ENCODE peak calls at places on chromosomes 2 and 18, in six cellular contexts. Q, Z, P, K, S and H are unnamed samples.

GRCh38 chr2:82481207-82481606 is 1977.9 kb downstream of the SUCLG1 start:
- DNase-seq in Q (no peak), Z (no peak), P (no peak), K (no peak), S (no peak), H (no peak)

GRCh38 chr2:118249531-118249930 is 161.3 kb downstream of the INSIG2 start:
- DNase-seq in Q (peak), Z (no peak), P (no peak), K (peak), S (peak), H (no peak)

GRCh38 chr2:219634951-219635751 is 7.7 kb downstream of the SLC4A3 start:
- DNase-seq in Q (peak), Z (no peak), P (no peak), K (no peak), S (no peak), H (no peak)

GRCh38 chr2:2546046-2546445 is 215.0 kb upstream of the MYT1L start:
- DNase-seq in Q (no peak), Z (no peak), P (no peak), K (no peak), S (no peak), H (no peak)

GRCh38 chr18:715626-716025 is 3.2 kb upstream of the ENOSF1 start:
- DNase-seq in Q (no peak), Z (no peak), P (no peak), K (peak), S (peak), H (no peak)

GRCh38 chr18:13379930-13380665 is 161.5 kb downstream of the LDLRAD4 start:
- DNase-seq in Q (no peak), Z (no peak), P (no peak), K (no peak), S (peak), H (no peak)

GRCh38 chr2:85183481-85183880 is 50.3 kb downstream of the TCF7L1 start:
- DNase-seq in Q (no peak), Z (no peak), P (no peak), K (no peak), S (no peak), H (no peak)

GRCh38 chr18:63074987-63075404 is 244.6 kb downstream of the BCL2 start:
- DNase-seq in Q (peak), Z (peak), P (peak), K (peak), S (peak), H (peak)

GRCh38 chr2:62321370-62321769 is 125.5 kb downstream of the B3GNT2 start:
- DNase-seq in Q (no peak), Z (no peak), P (no peak), K (no peak), S (no peak), H (no peak)

GRCh38 chr2:61763605-61764034 is 90.2 kb downstream of the FAM161A start:
- DNase-seq in Q (no peak), Z (no peak), P (no peak), K (peak), S (peak), H (peak)

GRCh38 chr2:20291106-20291564 is 59.5 kb downstream of the PUM2 start:
- DNase-seq in Q (peak), Z (peak), P (no peak), K (peak), S (peak), H (peak)

GRCh38 chr2:111007757-111008688 is 112.7 kb upstream of the BCL2L11 start:
- DNase-seq in Q (no peak), Z (no peak), P (no peak), K (no peak), S (no peak), H (no peak)

GRCh38 chr2:43228782-43229659 is 2.6 kb upstream of the ZFP36L2 start:
- DNase-seq in Q (no peak), Z (no peak), P (no peak), K (peak), S (peak), H (no peak)

GRCh38 chr2:6824962-6825361 is 40.7 kb downstream of the CMPK2 start:
- DNase-seq in Q (no peak), Z (no peak), P (no peak), K (peak), S (peak), H (no peak)

GRCh38 chr18:21636769-21637168 is 24.7 kb downstream of the SNRPD1 start:
- DNase-seq in Q (no peak), Z (no peak), P (no peak), K (no peak), S (no peak), H (no peak)

GRCh38 chr18:72208920-72209676 is 335.0 kb downstream of the CBLN2 start:
- DNase-seq in Q (no peak), Z (no peak), P (no peak), K (no peak), S (no peak), H (no peak)

GRCh38 chr2:112150851-112151250 is 12.7 kb downstream of the FBLN7 start:
- DNase-seq in Q (no peak), Z (peak), P (no peak), K (no peak), S (no peak), H (no peak)

GRCh38 chr18:47696870-47697269 is 233.6 kb downstream of the SMAD2 start:
- DNase-seq in Q (no peak), Z (no peak), P (no peak), K (no peak), S (no peak), H (no peak)

GRCh38 chr18:68219274-68219673 is 495.6 kb downstream of the TMX3 start:
- DNase-seq in Q (no peak), Z (no peak), P (no peak), K (no peak), S (no peak), H (no peak)

GRCh38 chr18:73564073-73564472 is 583.6 kb downstream of the FBXO15 start:
- DNase-seq in Q (no peak), Z (no peak), P (no peak), K (peak), S (peak), H (no peak)

GRCh38 chr18:9742588-9743131 is 34.6 kb downstream of the RAB31 start:
- DNase-seq in Q (no peak), Z (no peak), P (no peak), K (peak), S (peak), H (no peak)

GRCh38 chr2:8408560-8409460 is 273.0 kb upstream of the ID2 start:
- DNase-seq in Q (peak), Z (no peak), P (peak), K (no peak), S (no peak), H (no peak)

GRCh38 chr2:113762377-113763118 is 6.1 kb upstream of the SLC35F5 start:
- DNase-seq in Q (no peak), Z (no peak), P (no peak), K (peak), S (peak), H (no peak)

GRCh38 chr18:76130845-76131244 is 364.2 kb downstream of the ZNF516 start:
- DNase-seq in Q (no peak), Z (no peak), P (no peak), K (no peak), S (no peak), H (no peak)

GRCh38 chr2:120769076-120769786 is 33.6 kb downstream of the GLI2 start:
- DNase-seq in Q (no peak), Z (no peak), P (no peak), K (no peak), S (no peak), H (peak)

GRCh38 chr2:47334356-47335136 is 68.4 kb upstream of the MSH2 start:
- DNase-seq in Q (no peak), Z (no peak), P (no peak), K (no peak), S (no peak), H (no peak)

GRCh38 chr2:132608222-132608795 is 61.7 kb downstream of the LYPD1 start:
- DNase-seq in Q (no peak), Z (no peak), P (no peak), K (no peak), S (no peak), H (no peak)

GRCh38 chr2:180520816-180521595 is 459.4 kb upstream of the UBE2E3 start:
- DNase-seq in Q (no peak), Z (no peak), P (no peak), K (no peak), S (peak), H (no peak)

GRCh38 chr18:58847383-58848071 is 17.1 kb upstream of the ZNF532 start:
- DNase-seq in Q (no peak), Z (no peak), P (no peak), K (no peak), S (peak), H (peak)

GRCh38 chr2:64913357-64913869 is 75.8 kb upstream of the SLC1A4 start:
- DNase-seq in Q (no peak), Z (no peak), P (peak), K (no peak), S (no peak), H (peak)
- TF ChIP-seq CTCF in Q (peak), Z (no peak), P (peak), K (no peak), S (no peak), H (peak)

DNA sequence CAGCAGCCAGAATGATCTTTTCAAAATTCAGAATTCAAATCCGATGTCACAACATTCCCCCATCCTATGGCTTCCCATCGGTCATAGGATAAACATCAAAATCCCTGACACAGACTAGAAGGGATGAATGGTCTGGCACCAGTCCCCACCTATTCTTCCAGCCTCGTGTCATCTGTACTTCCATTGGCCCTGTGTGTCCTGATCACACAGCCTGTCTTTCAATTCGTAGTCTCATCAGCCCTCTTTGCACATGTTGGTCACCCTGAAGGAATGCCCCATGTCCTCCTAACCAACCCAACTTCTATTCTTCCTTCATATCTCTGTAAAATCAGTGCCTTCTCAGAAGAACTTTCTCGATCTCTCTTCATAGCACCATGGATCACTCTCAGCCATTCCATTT is 157.2 kb downstream of the NEB start:
- DNase-seq in Q (no peak), Z (no peak), P (no peak), K (no peak), S (no peak), H (no peak)
- TF ChIP-seq CTCF in Q (no peak), Z (no peak), P (no peak), K (no peak), S (no peak), H (no peak)

DNA sequence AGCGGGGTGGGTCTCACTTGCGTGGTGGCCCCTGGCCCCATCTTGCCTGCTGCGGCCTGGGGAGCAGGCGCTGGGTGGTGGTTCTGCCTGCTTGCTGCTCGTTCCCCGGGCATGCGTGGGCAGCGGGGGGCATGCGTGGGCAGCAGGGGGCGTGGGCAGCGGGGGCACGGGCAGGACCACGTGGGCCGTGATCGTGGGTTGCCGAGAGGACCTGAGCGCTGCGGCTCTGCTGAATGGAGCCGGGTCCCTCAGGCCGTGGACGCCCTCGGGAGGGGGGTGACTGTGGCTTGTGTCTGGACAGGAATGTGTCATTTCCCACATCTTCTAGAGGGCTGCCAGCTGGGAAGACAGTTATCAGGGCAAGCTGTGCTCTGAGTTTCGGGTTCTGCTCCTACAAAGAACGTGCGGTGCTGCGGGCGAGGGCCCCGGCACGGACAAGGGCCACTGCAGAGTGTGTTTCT is 8.3 kb upstream of the GAL3ST2 start:
- DNase-seq in Q (no peak), Z (no peak), P (no peak), K (no peak), S (no peak), H (no peak)
- TF ChIP-seq CTCF in Q (no peak), Z (no peak), P (no peak), K (no peak), S (no peak), H (no peak)

DNA sequence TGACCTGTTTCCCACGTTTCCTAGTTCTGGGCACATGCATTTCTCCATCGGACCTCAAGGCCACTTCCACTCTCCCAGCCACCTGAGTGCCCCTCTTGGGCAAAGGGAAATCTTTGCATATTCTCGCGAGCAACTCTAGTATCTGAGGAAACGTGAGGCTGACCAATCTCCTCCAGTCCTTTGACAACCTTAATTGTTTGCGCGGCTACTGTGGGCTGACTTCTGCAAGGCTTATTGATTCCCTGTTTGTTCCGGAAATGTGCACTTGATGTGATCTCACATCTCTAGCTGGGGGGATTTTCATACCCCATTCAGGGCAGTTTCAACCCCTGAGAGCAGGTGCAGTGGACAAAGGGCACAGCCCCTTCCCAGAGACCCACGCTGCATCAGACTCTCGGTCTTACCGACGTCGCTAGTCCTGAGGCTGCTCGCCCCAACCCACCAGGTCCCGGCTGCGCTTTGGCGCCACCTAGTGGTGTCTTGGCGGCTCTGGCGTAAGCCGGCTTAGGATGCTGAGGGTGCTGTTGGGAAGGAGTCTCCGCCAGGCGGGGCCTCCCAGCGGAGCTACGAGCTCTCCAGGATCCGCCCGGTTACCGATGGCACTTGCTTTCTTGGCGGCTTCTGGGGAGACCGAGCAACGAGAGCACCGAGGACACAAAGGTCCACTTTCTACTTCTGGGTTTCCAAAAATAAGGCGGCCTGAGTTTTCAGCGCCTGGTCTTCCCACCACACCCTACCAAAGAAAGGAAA is 24.8 kb upstream of the SPR start:
- DNase-seq in Q (peak), Z (peak), P (peak), K (peak), S (peak), H (peak)
- TF ChIP-seq CTCF in Q (peak), Z (peak), P (peak), K (peak), S (peak), H (peak)

DNA sequence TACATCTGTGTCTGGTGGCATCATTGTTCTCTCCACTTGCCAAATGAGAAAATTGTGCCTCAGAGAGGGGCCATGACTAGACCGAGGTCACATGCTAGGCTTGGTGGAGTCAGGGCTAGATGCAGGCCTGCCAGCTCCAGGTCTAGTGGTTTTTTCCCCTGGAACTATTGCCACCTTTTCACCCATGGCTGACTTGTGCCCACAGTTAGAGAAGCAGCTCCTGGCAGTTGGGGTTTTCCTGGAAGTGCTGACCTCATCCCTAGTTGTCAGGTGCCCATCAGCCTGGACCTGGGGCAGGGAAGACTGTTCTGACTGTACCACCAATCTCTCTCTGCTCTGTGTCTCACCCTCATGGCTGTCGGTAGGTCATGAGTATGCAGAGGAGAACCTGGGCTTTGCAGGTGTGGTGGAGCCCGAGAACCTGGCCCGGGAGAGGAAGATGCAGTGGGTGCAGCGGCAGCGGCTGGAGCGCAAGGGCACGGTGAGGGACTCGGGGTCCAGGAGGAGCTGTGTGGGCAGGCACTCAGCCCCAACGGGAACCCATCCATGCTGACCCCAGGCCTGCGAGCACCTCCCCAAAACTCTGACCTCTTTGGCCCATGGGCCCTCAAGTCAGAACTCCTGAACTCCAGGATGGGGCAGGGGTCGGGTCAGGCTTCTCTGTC is 12.4 kb upstream of the CATIP start:
- DNase-seq in Q (no peak), Z (no peak), P (no peak), K (no peak), S (no peak), H (no peak)
- TF ChIP-seq CTCF in Q (no peak), Z (no peak), P (no peak), K (no peak), S (no peak), H (no peak)

DNA sequence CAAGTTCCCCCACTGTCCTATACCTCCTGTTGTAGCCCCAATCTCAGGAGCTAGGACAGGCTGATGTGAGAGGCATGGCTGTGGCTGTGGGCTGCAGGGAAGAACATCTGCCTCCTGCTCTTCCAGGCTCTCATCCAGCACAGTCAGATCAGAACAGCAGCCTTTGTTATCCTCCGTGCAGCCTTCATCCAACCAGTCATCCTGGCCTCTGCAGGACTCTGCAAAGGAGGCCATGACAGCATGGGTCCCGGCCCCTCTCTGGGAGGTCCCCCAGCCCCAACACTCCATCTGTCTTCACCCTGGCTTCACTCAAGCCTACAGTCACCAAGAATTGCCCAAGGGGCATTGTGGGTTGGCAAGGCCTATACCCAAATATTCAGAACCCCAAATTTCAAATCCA is 223.2 kb upstream of the COPS8 start:
- DNase-seq in Q (no peak), Z (no peak), P (no peak), K (no peak), S (no peak), H (no peak)
- TF ChIP-seq CTCF in Q (no peak), Z (no peak), P (no peak), K (no peak), S (no peak), H (no peak)

GRCh38 chr2:224611938-224612337 is 26.8 kb upstream of the CUL3 start:
- DNase-seq in Q (no peak), Z (no peak), P (no peak), K (no peak), S (no peak), H (no peak)
- TF ChIP-seq CTCF in Q (peak), Z (no peak), P (no peak), K (no peak), S (no peak), H (no peak)